ENCODE peak calls at places on chromosomes 2 and 18, in four cellular contexts. N is AG10803, K is kidney, T is tibial nerve. Y is an unnamed sample.

GRCh38 chr2:9318461-9319337 is 104.6 kb downstream of the ITGB1BP1 start:
- DNase-seq in T (peak), K (peak), N (no peak), Y (peak)

GRCh38 chr18:27075828-27076227 is 109.3 kb downstream of the CHST9 start:
- DNase-seq in T (no peak), N (no peak), K (no peak), Y (no peak)

GRCh38 chr2:71948781-71949536 is 198.7 kb downstream of the CYP26B1 start:
- DNase-seq in N (peak), K (no peak), T (no peak), Y (peak)

GRCh38 chr2:219249203-219249980 is 3.7 kb upstream of the TUBA4B start:
- DNase-seq in T (peak), K (peak), N (peak), Y (peak)

GRCh38 chr2:178208817-178209216 is 14.5 kb downstream of the OSBPL6 start:
- DNase-seq in N (no peak), K (no peak), T (no peak), Y (peak)

GRCh38 chr2:10721344-10722251 is at the start of gene ATP6V1C2:
- DNase-seq in T (no peak), K (peak), N (no peak), Y (no peak)

GRCh38 chr2:109209412-109209811 is 80.4 kb downstream of the SH3RF3 start:
- DNase-seq in T (no peak), N (peak), K (no peak), Y (peak)

GRCh38 chr18:50659091-50660003 is 99.5 kb downstream of the MAPK4 start:
- DNase-seq in K (no peak), T (no peak), N (no peak), Y (peak)

GRCh38 chr2:607172-607571 is 70.0 kb downstream of the TMEM18 start:
- DNase-seq in T (no peak), N (no peak), K (no peak), Y (no peak)

GRCh38 chr2:80028051-80028450 is 276.5 kb downstream of the LRRTM1 start:
- DNase-seq in T (no peak), K (no peak), N (no peak), Y (no peak)

GRCh38 chr2:18319987-18320386 is 240.5 kb downstream of the RDH14 start:
- DNase-seq in N (no peak), T (no peak), K (no peak), Y (no peak)

GRCh38 chr2:61700465-61700864 is 153.4 kb downstream of the FAM161A start:
- DNase-seq in K (no peak), T (no peak), N (no peak), Y (no peak)

GRCh38 chr18:48933578-48934399 is 17.0 kb downstream of the SMAD7 start:
- DNase-seq in T (no peak), K (peak), N (no peak), Y (no peak)

GRCh38 chr2:211144974-211145373 is 588.6 kb downstream of the CPS1 start:
- DNase-seq in K (no peak), N (no peak), T (no peak), Y (no peak)

GRCh38 chr2:72007402-72007801 is 140.3 kb downstream of the CYP26B1 start:
- DNase-seq in T (no peak), K (peak), N (no peak), Y (no peak)

GRCh38 chr18:78242307-78242643 is 737.3 kb upstream of the SALL3 start:
- DNase-seq in K (no peak), N (peak), T (no peak), Y (peak)

GRCh38 chr2:126749537-126749936 is 93.6 kb downstream of the GYPC start:
- DNase-seq in K (no peak), N (peak), T (no peak), Y (peak)

GRCh38 chr2:42371621-42372473 is 10.8 kb upstream of the COX7A2L start:
- DNase-seq in K (no peak), T (no peak), N (peak), Y (no peak)

GRCh38 chr18:64678048-64678447 is 529.2 kb upstream of the LINC00305 start:
- DNase-seq in T (no peak), N (no peak), K (no peak), Y (no peak)

GRCh38 chr2:46540496-46541342 is 61.4 kb downstream of the TMEM247 start:
- DNase-seq in T (no peak), K (no peak), N (peak), Y (peak)

GRCh38 chr18:10842821-10843220 is 306.5 kb downstream of the PIEZO2 start:
- DNase-seq in N (no peak), T (no peak), K (no peak), Y (no peak)

GRCh38 chr2:24404582-24404981 is 44.2 kb upstream of the ITSN2 start:
- DNase-seq in K (no peak), T (no peak), N (peak), Y (peak)

GRCh38 chr18:48124857-48125626 is 194.6 kb upstream of the SMAD2 start:
- DNase-seq in K (no peak), N (no peak), T (no peak), Y (no peak)

GRCh38 chr2:222440670-222441422 is 16.5 kb downstream of the SGPP2 start:
- DNase-seq in K (no peak), T (no peak), N (peak), Y (peak)

GRCh38 chr2:205675861-205676516 is 6.3 kb upstream of the NRP2 start:
- DNase-seq in N (peak), T (no peak), K (no peak), Y (peak)

GRCh38 chr2:36812196-36812595 is 115.7 kb downstream of the VIT start:
- DNase-seq in K (no peak), N (no peak), T (no peak), Y (no peak)
- TF ChIP-seq CTCF in K (no peak), N (peak), T (no peak), Y (peak)

GRCh38 chr2:75047907-75048625 is 89.6 kb downstream of the POLE4 start:
- DNase-seq in K (no peak), N (peak), T (no peak), Y (peak)
- H3K4me3 ChIP-seq in K (no peak), N (no peak), T (no peak), Y (no peak)

GRCh38 chr2:168890006-168890782 is at the start of gene SPC25:
- DNase-seq in N (peak), T (peak), K (peak), Y (peak)
- TF ChIP-seq CTCF in N (no peak), T (no peak), K (no peak), Y (peak)

GRCh38 chr2:231037202-231037730 is at the start of gene C2orf72:
- DNase-seq in K (no peak), T (no peak), N (no peak), Y (no peak)
- H3K4me3 ChIP-seq in K (no peak), T (peak), N (no peak), Y (no peak)

GRCh38 chr2:102070058-102070642 is 72.4 kb upstream of the IL1R1 start:
- DNase-seq in N (peak), K (peak), T (peak), Y (peak)
- TF ChIP-seq CTCF in N (peak), K (peak), T (no peak), Y (peak)

GRCh38 chr2:74712223-74713053 is 58.4 kb downstream of the SEMA4F start:
- DNase-seq in N (no peak), K (no peak), T (no peak), Y (peak)
- H3K4me3 ChIP-seq in N (no peak), K (no peak), T (no peak), Y (no peak)

GRCh38 chr18:62037989-62038778 is 145.4 kb upstream of the RNF152 start:
- DNase-seq in T (no peak), N (peak), K (no peak), Y (peak)
- TF ChIP-seq CTCF in T (no peak), N (peak), K (no peak), Y (no peak)

GRCh38 chr18:80088036-80088435 is 21.0 kb upstream of the ADNP2 start:
- DNase-seq in K (no peak), N (no peak), T (no peak), Y (no peak)
- H3K4me3 ChIP-seq in K (no peak), N (no peak), T (no peak), Y (no peak)